ENCODE peak calls at places on chromosomes 13 and 19, in five cellular contexts. One of them, this sample, is unnamed.

GRCh38 chr13:100859861-100860260 is 185.3 kb upstream of the TMTC4 start:
- DNase-seq in amygdala: no peak
- DNase-seq in T1000: no peak
- DNase-seq in T-helper 1 cell: no peak
- DNase-seq in stimulated activated CD8-positive, alpha-beta memory T cell treated with anti-CD3 and anti-CD28 coated beads, Interleukin-2, amount 100 ng/mL, for 1 hour: no peak
- DNase-seq in this sample: no peak

GRCh38 chr13:101545521-101545920 is 93.0 kb downstream of the ITGBL1 start:
- DNase-seq in amygdala: no peak
- DNase-seq in T1000: no peak
- DNase-seq in T-helper 1 cell: no peak
- DNase-seq in stimulated activated CD8-positive, alpha-beta memory T cell treated with anti-CD3 and anti-CD28 coated beads, Interleukin-2, amount 100 ng/mL, for 1 hour: no peak
- DNase-seq in this sample: no peak

GRCh38 chr19:14450876-14451275 is 17.8 kb downstream of the PKN1 start:
- DNase-seq in amygdala: no peak
- DNase-seq in T1000: no peak
- DNase-seq in T-helper 1 cell: no peak
- DNase-seq in stimulated activated CD8-positive, alpha-beta memory T cell treated with anti-CD3 and anti-CD28 coated beads, Interleukin-2, amount 100 ng/mL, for 1 hour: no peak
- DNase-seq in this sample: no peak

GRCh38 chr19:53659292-53659691 is 27.5 kb downstream of the DPRX start:
- DNase-seq in amygdala: no peak
- DNase-seq in T1000: no peak
- DNase-seq in T-helper 1 cell: no peak
- DNase-seq in stimulated activated CD8-positive, alpha-beta memory T cell treated with anti-CD3 and anti-CD28 coated beads, Interleukin-2, amount 100 ng/mL, for 1 hour: no peak
- DNase-seq in this sample: no peak

GRCh38 chr13:66154981-66155380 is 1075.2 kb downstream of the PCDH9 start:
- DNase-seq in amygdala: no peak
- DNase-seq in T1000: no peak
- DNase-seq in T-helper 1 cell: no peak
- DNase-seq in stimulated activated CD8-positive, alpha-beta memory T cell treated with anti-CD3 and anti-CD28 coated beads, Interleukin-2, amount 100 ng/mL, for 1 hour: no peak
- DNase-seq in this sample: no peak

GRCh38 chr19:575527-576506 is 3.4 kb downstream of the BSG start:
- DNase-seq in amygdala: no peak
- DNase-seq in T1000: peak
- DNase-seq in T-helper 1 cell: no peak
- DNase-seq in stimulated activated CD8-positive, alpha-beta memory T cell treated with anti-CD3 and anti-CD28 coated beads, Interleukin-2, amount 100 ng/mL, for 1 hour: no peak
- DNase-seq in this sample: no peak

GRCh38 chr19:43620061-43621001 is 902 bp upstream of the ZNF428 start:
- DNase-seq in amygdala: no peak
- DNase-seq in T1000: no peak
- DNase-seq in T-helper 1 cell: no peak
- DNase-seq in stimulated activated CD8-positive, alpha-beta memory T cell treated with anti-CD3 and anti-CD28 coated beads, Interleukin-2, amount 100 ng/mL, for 1 hour: peak
- DNase-seq in this sample: no peak

GRCh38 chr13:106565127-106565775 is 2.7 kb downstream of the ARGLU1 start:
- DNase-seq in amygdala: no peak
- DNase-seq in T1000: no peak
- DNase-seq in T-helper 1 cell: no peak
- DNase-seq in stimulated activated CD8-positive, alpha-beta memory T cell treated with anti-CD3 and anti-CD28 coated beads, Interleukin-2, amount 100 ng/mL, for 1 hour: no peak
- DNase-seq in this sample: no peak

GRCh38 chr19:38684078-38684861 is 36.8 kb downstream of the ACTN4 start:
- DNase-seq in amygdala: no peak
- DNase-seq in T1000: peak
- DNase-seq in T-helper 1 cell: peak
- DNase-seq in stimulated activated CD8-positive, alpha-beta memory T cell treated with anti-CD3 and anti-CD28 coated beads, Interleukin-2, amount 100 ng/mL, for 1 hour: no peak
- DNase-seq in this sample: no peak

GRCh38 chr13:81670048-81670447 is 1329.1 kb upstream of the SPRY2 start:
- DNase-seq in amygdala: no peak
- DNase-seq in T1000: no peak
- DNase-seq in T-helper 1 cell: no peak
- DNase-seq in stimulated activated CD8-positive, alpha-beta memory T cell treated with anti-CD3 and anti-CD28 coated beads, Interleukin-2, amount 100 ng/mL, for 1 hour: no peak
- DNase-seq in this sample: no peak

GRCh38 chr19:31560021-31560770 is 211.0 kb upstream of the TSHZ3 start:
- DNase-seq in amygdala: no peak
- DNase-seq in T1000: no peak
- DNase-seq in T-helper 1 cell: no peak
- DNase-seq in stimulated activated CD8-positive, alpha-beta memory T cell treated with anti-CD3 and anti-CD28 coated beads, Interleukin-2, amount 100 ng/mL, for 1 hour: no peak
- DNase-seq in this sample: no peak

GRCh38 chr13:113129921-113130750 is 7.5 kb downstream of the F10 start:
- DNase-seq in amygdala: no peak
- DNase-seq in T1000: no peak
- DNase-seq in T-helper 1 cell: peak
- DNase-seq in stimulated activated CD8-positive, alpha-beta memory T cell treated with anti-CD3 and anti-CD28 coated beads, Interleukin-2, amount 100 ng/mL, for 1 hour: no peak
- DNase-seq in this sample: no peak

GRCh38 chr13:93951153-93951552 is 528.3 kb downstream of the DCT start:
- DNase-seq in amygdala: no peak
- DNase-seq in T1000: no peak
- DNase-seq in T-helper 1 cell: no peak
- DNase-seq in stimulated activated CD8-positive, alpha-beta memory T cell treated with anti-CD3 and anti-CD28 coated beads, Interleukin-2, amount 100 ng/mL, for 1 hour: no peak
- DNase-seq in this sample: no peak

GRCh38 chr19:38792250-38793111 is 3.5 kb downstream of the LGALS7B start:
- DNase-seq in amygdala: no peak
- DNase-seq in T1000: no peak
- DNase-seq in T-helper 1 cell: peak
- DNase-seq in stimulated activated CD8-positive, alpha-beta memory T cell treated with anti-CD3 and anti-CD28 coated beads, Interleukin-2, amount 100 ng/mL, for 1 hour: no peak
- DNase-seq in this sample: no peak

GRCh38 chr19:33054623-33055022 is 10.1 kb downstream of the RHPN2 start:
- DNase-seq in amygdala: no peak
- DNase-seq in T1000: no peak
- DNase-seq in T-helper 1 cell: no peak
- DNase-seq in stimulated activated CD8-positive, alpha-beta memory T cell treated with anti-CD3 and anti-CD28 coated beads, Interleukin-2, amount 100 ng/mL, for 1 hour: no peak
- DNase-seq in this sample: no peak

GRCh38 chr13:36712290-36712689 is 38.5 kb downstream of the SERTM1 start:
- DNase-seq in amygdala: no peak
- DNase-seq in T1000: no peak
- DNase-seq in T-helper 1 cell: no peak
- DNase-seq in stimulated activated CD8-positive, alpha-beta memory T cell treated with anti-CD3 and anti-CD28 coated beads, Interleukin-2, amount 100 ng/mL, for 1 hour: no peak
- DNase-seq in this sample: no peak

GRCh38 chr13:99151516-99151915 is 49.1 kb upstream of the UBAC2 start:
- DNase-seq in amygdala: no peak
- DNase-seq in T1000: no peak
- DNase-seq in T-helper 1 cell: peak
- DNase-seq in stimulated activated CD8-positive, alpha-beta memory T cell treated with anti-CD3 and anti-CD28 coated beads, Interleukin-2, amount 100 ng/mL, for 1 hour: no peak
- DNase-seq in this sample: no peak

GRCh38 chr13:109968876-109969577 is 182.6 kb upstream of the IRS2 start:
- DNase-seq in amygdala: no peak
- DNase-seq in T1000: no peak
- DNase-seq in T-helper 1 cell: no peak
- DNase-seq in stimulated activated CD8-positive, alpha-beta memory T cell treated with anti-CD3 and anti-CD28 coated beads, Interleukin-2, amount 100 ng/mL, for 1 hour: no peak
- DNase-seq in this sample: no peak

GRCh38 chr19:52398091-52398461 is 427 bp downstream of the ZNF528 start:
- DNase-seq in amygdala: no peak
- DNase-seq in T1000: no peak
- DNase-seq in T-helper 1 cell: no peak
- DNase-seq in stimulated activated CD8-positive, alpha-beta memory T cell treated with anti-CD3 and anti-CD28 coated beads, Interleukin-2, amount 100 ng/mL, for 1 hour: no peak
- DNase-seq in this sample: no peak

GRCh38 chr13:90270231-90270630 is 1077.3 kb upstream of the MIR17HG start:
- DNase-seq in amygdala: no peak
- DNase-seq in T1000: no peak
- DNase-seq in T-helper 1 cell: no peak
- DNase-seq in stimulated activated CD8-positive, alpha-beta memory T cell treated with anti-CD3 and anti-CD28 coated beads, Interleukin-2, amount 100 ng/mL, for 1 hour: no peak
- DNase-seq in this sample: no peak

GRCh38 chr13:40109324-40109958 is 454.0 kb downstream of the COG6 start:
- DNase-seq in amygdala: no peak
- DNase-seq in T1000: peak
- DNase-seq in T-helper 1 cell: peak
- DNase-seq in stimulated activated CD8-positive, alpha-beta memory T cell treated with anti-CD3 and anti-CD28 coated beads, Interleukin-2, amount 100 ng/mL, for 1 hour: no peak
- DNase-seq in this sample: no peak

GRCh38 chr13:28641600-28641926 is 17.4 kb upstream of the POMP start:
- DNase-seq in amygdala: no peak
- DNase-seq in T1000: no peak
- DNase-seq in T-helper 1 cell: no peak
- DNase-seq in stimulated activated CD8-positive, alpha-beta memory T cell treated with anti-CD3 and anti-CD28 coated beads, Interleukin-2, amount 100 ng/mL, for 1 hour: no peak
- DNase-seq in this sample: peak

GRCh38 chr13:51097353-51098043 is 13.6 kb downstream of the C13orf42 start:
- DNase-seq in amygdala: no peak
- DNase-seq in T1000: no peak
- DNase-seq in T-helper 1 cell: no peak
- DNase-seq in stimulated activated CD8-positive, alpha-beta memory T cell treated with anti-CD3 and anti-CD28 coated beads, Interleukin-2, amount 100 ng/mL, for 1 hour: no peak
- DNase-seq in this sample: no peak

GRCh38 chr19:3095375-3096191 is 1.4 kb downstream of the GNA11 start:
- DNase-seq in amygdala: no peak
- DNase-seq in T1000: no peak
- DNase-seq in T-helper 1 cell: peak
- DNase-seq in stimulated activated CD8-positive, alpha-beta memory T cell treated with anti-CD3 and anti-CD28 coated beads, Interleukin-2, amount 100 ng/mL, for 1 hour: peak
- DNase-seq in this sample: no peak

This sample was measured in GM18507.